ENCODE peak calls at places on chromosomes 11 and 22, in four cellular contexts. One of them, this sample, is unnamed.

GRCh38 chr11:1780700-1781592 is 17.2 kb upstream of the CTSD start:
- DNase-seq in K562: no peak
- DNase-seq in endothelial cell of umbilical vein: no peak
- DNase-seq in GM12878: no peak
- DNase-seq in this sample: no peak

GRCh38 chr11:27848423-27848822 is 148.2 kb upstream of the BDNF start:
- DNase-seq in K562: no peak
- DNase-seq in endothelial cell of umbilical vein: no peak
- DNase-seq in GM12878: no peak
- DNase-seq in this sample: no peak

GRCh38 chr22:44777364-44777756 is 25.0 kb downstream of the ARHGAP8 start:
- DNase-seq in K562: no peak
- DNase-seq in endothelial cell of umbilical vein: no peak
- DNase-seq in GM12878: no peak
- DNase-seq in this sample: no peak

GRCh38 chr11:125338886-125339811 is 156.9 kb downstream of the FEZ1 start:
- DNase-seq in K562: no peak
- DNase-seq in endothelial cell of umbilical vein: no peak
- DNase-seq in GM12878: no peak
- DNase-seq in this sample: no peak

GRCh38 chr22:28402066-28402465 is 277.6 kb downstream of the TTC28 start:
- DNase-seq in K562: no peak
- DNase-seq in endothelial cell of umbilical vein: no peak
- DNase-seq in GM12878: no peak
- DNase-seq in this sample: no peak

GRCh38 chr11:9826390-9826789 is 162.5 kb downstream of the SWAP70 start:
- DNase-seq in K562: no peak
- DNase-seq in endothelial cell of umbilical vein: no peak
- DNase-seq in GM12878: no peak
- DNase-seq in this sample: no peak

GRCh38 chr22:37122598-37123180 is 13.2 kb upstream of the TMPRSS6 start:
- DNase-seq in K562: no peak
- DNase-seq in endothelial cell of umbilical vein: no peak
- DNase-seq in GM12878: no peak
- DNase-seq in this sample: no peak

GRCh38 chr11:18986744-18987143 is 47.5 kb upstream of the MRGPRX1 start:
- DNase-seq in K562: no peak
- DNase-seq in endothelial cell of umbilical vein: no peak
- DNase-seq in GM12878: no peak
- DNase-seq in this sample: no peak

GRCh38 chr11:130068986-130069683 is 559 bp upstream of the APLP2 start:
- DNase-seq in K562: no peak
- DNase-seq in endothelial cell of umbilical vein: peak; percentile 90
- DNase-seq in GM12878: no peak
- DNase-seq in this sample: peak; percentile 80

GRCh38 chr11:78030429-78031325 is 7.6 kb upstream of the KCTD14 start:
- DNase-seq in K562: no peak
- DNase-seq in endothelial cell of umbilical vein: peak; percentile 96
- DNase-seq in GM12878: no peak
- DNase-seq in this sample: peak; percentile 50

GRCh38 chr11:128607819-128608218 is 20.5 kb upstream of the ETS1 start:
- DNase-seq in K562: no peak
- DNase-seq in endothelial cell of umbilical vein: no peak
- DNase-seq in GM12878: no peak
- DNase-seq in this sample: no peak

GRCh38 chr22:38108561-38109319 is 1.7 kb downstream of the BAIAP2L2 start:
- DNase-seq in K562: no peak
- DNase-seq in endothelial cell of umbilical vein: no peak
- DNase-seq in GM12878: no peak
- DNase-seq in this sample: no peak

GRCh38 chr22:23751441-23751996 is 607 bp upstream of the ZNF70 start:
- DNase-seq in K562: peak; percentile 52
- DNase-seq in endothelial cell of umbilical vein: no peak
- DNase-seq in GM12878: no peak
- DNase-seq in this sample: no peak

GRCh38 chr22:31618471-31619176 is 43.4 kb downstream of the PISD start:
- DNase-seq in K562: no peak
- DNase-seq in endothelial cell of umbilical vein: no peak
- DNase-seq in GM12878: no peak
- DNase-seq in this sample: no peak
- H3K36me3 ChIP-seq in K562: peaks cover 67% of the 10 kb centered on the region
- H3K36me3 ChIP-seq in endothelial cell of umbilical vein: peaks cover 2% of the 10 kb centered on the region
- H3K36me3 ChIP-seq in GM12878: peaks cover 25% of the 10 kb centered on the region
- H3K36me3 ChIP-seq in this sample: peaks cover 57% of the 10 kb centered on the region

GRCh38 chr11:103699656-103700055 is 336.8 kb upstream of the DDI1 start:
- DNase-seq in K562: no peak
- DNase-seq in endothelial cell of umbilical vein: no peak
- DNase-seq in GM12878: no peak
- DNase-seq in this sample: no peak

GRCh38 chr11:103703437-103703836 is 333.0 kb upstream of the DDI1 start:
- DNase-seq in K562: no peak
- DNase-seq in endothelial cell of umbilical vein: peak; percentile 47
- DNase-seq in GM12878: no peak
- DNase-seq in this sample: no peak

GRCh38 chr11:103699216-103699615 is 337.2 kb upstream of the DDI1 start:
- DNase-seq in K562: no peak
- DNase-seq in endothelial cell of umbilical vein: no peak
- DNase-seq in GM12878: no peak
- DNase-seq in this sample: no peak

GRCh38 chr11:103703954-103704353 is 332.5 kb upstream of the DDI1 start:
- DNase-seq in K562: no peak
- DNase-seq in endothelial cell of umbilical vein: no peak
- DNase-seq in GM12878: no peak
- DNase-seq in this sample: no peak

GRCh38 chr11:103700605-103701004 is 335.8 kb upstream of the DDI1 start:
- DNase-seq in K562: no peak
- DNase-seq in endothelial cell of umbilical vein: no peak
- DNase-seq in GM12878: no peak
- DNase-seq in this sample: peak; percentile 79
- TF ChIP-seq FOS in K562: no peak
- TF ChIP-seq FOS in endothelial cell of umbilical vein: no peak
- TF ChIP-seq FOS in GM12878: no peak
- TF ChIP-seq FOS in this sample: peak; percentile 5

GRCh38 chr11:68808787-68809186 is 32.9 kb downstream of the CPT1A start:
- DNase-seq in K562: no peak
- DNase-seq in endothelial cell of umbilical vein: no peak
- DNase-seq in GM12878: no peak
- DNase-seq in this sample: no peak

GRCh38 chr11:68804786-68805185 is 36.9 kb downstream of the CPT1A start:
- DNase-seq in K562: no peak
- DNase-seq in endothelial cell of umbilical vein: no peak
- DNase-seq in GM12878: no peak
- DNase-seq in this sample: no peak

GRCh38 chr11:68798221-68798813 is 43.4 kb downstream of the CPT1A start:
- DNase-seq in K562: peak; percentile 57
- DNase-seq in endothelial cell of umbilical vein: peak; percentile 10
- DNase-seq in GM12878: no peak
- DNase-seq in this sample: no peak

GRCh38 chr11:68806931-68807844 is 34.5 kb downstream of the CPT1A start:
- DNase-seq in K562: no peak
- DNase-seq in endothelial cell of umbilical vein: peak; percentile 54
- DNase-seq in GM12878: no peak
- DNase-seq in this sample: peak; percentile 77

DNA sequence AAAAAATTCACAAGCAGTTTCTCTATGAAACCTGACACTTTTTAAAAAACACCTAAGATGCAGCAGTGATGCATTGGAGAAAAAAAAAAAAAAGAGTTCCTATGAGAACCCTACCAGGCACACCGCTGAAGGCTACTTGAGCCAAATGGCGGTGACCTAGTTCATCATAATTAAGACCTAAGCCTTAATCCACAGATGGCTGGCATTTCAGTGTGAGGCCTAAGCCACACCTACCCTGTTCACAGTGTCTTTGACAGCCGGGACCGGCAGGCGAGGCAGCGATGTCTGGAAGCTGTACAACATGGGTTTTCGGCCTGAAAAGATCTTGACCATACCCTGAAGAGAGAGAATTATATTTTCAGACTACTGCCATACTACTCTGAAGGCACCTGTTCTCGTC is 38.0 kb downstream of the CPT1A start:
- DNase-seq in K562: no peak
- DNase-seq in endothelial cell of umbilical vein: no peak
- DNase-seq in GM12878: no peak
- DNase-seq in this sample: no peak
- H3K36me3 ChIP-seq in K562: peaks cover 20% of the 10 kb centered on the region
- H3K36me3 ChIP-seq in endothelial cell of umbilical vein: no peaks in the 10 kb centered on the region
- H3K36me3 ChIP-seq in GM12878: no peaks in the 10 kb centered on the region
- H3K36me3 ChIP-seq in this sample: peaks cover 40% of the 10 kb centered on the region

DNA sequence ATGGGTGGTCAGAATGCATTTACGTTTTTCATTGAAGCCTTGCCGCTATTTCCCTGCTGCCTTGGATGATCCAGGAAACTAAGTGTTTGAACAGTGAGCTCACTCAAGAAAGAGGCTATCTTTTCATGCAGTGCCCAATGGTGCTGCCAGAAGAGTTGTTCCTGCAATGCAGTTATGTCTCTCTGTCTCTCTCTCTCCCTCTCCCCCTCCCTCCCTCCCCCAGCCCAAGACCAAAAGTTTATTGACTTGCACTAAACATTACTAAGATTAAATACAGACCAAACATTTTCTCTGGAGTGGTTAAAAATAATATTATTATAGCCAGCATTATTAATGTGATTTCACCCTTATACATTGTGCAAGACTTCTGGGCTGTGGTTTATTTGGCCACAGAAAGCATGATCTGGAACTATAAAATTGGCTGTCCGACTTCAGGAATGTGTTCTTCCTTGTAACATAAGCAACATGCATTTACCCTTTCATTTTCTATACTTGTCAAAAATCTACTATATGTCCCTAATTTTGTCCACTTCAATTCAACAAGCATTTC is 6.6 kb upstream of the FUT4 start:
- DNase-seq in K562: no peak
- DNase-seq in endothelial cell of umbilical vein: no peak
- DNase-seq in GM12878: no peak
- DNase-seq in this sample: peak; percentile 77
- TF ChIP-seq FOS in K562: no peak
- TF ChIP-seq FOS in endothelial cell of umbilical vein: no peak
- TF ChIP-seq FOS in GM12878: no peak
- TF ChIP-seq FOS in this sample: no peak